ENCODE peak calls at places on chromosomes 7 and 10, in eight cellular contexts. T, J, X, W, O, Y, L and G are unnamed samples. For H3K4me1, the result is how much of the 10 kb centered on the place peaks cover.

GRCh38 chr10:48309711-48310226 is 3.3 kb downstream of the MAPK8 start:
- DNase-seq in T (no peak), J (no peak), X (no peak), W (no peak), O (no peak), Y (peak), L (no peak), G (no peak)

GRCh38 chr10:26621889-26622681 is 75.4 kb upstream of the PDSS1 start:
- DNase-seq in T (peak), J (peak), X (no peak), W (peak), O (peak), Y (no peak), L (peak), G (peak)

GRCh38 chr10:11553773-11554381 is 57.6 kb downstream of the USP6NL start:
- DNase-seq in T (no peak), J (no peak), X (no peak), W (no peak), O (no peak), Y (no peak), L (no peak), G (no peak)

GRCh38 chr7:38748056-38748610 is 117.0 kb upstream of the AMPH start:
- DNase-seq in T (no peak), J (no peak), X (peak), W (no peak), O (no peak), Y (no peak), L (no peak), G (no peak)

GRCh38 chr10:95389982-95390381 is 99.2 kb upstream of the PDLIM1 start:
- DNase-seq in T (no peak), J (no peak), X (no peak), W (no peak), O (no peak), Y (no peak), L (no peak), G (no peak)

GRCh38 chr7:101814081-101814995 is 3.1 kb upstream of the CUX1 start:
- DNase-seq in T (peak), J (peak), X (peak), W (peak), O (peak), Y (peak), L (peak), G (peak)

GRCh38 chr7:76261935-76262334 is 40.5 kb upstream of the HSPB1 start:
- DNase-seq in T (no peak), J (no peak), X (no peak), W (no peak), O (no peak), Y (no peak), L (no peak), G (no peak)

GRCh38 chr10:44439845-44440244 is 54.9 kb upstream of the CXCL12 start:
- DNase-seq in T (no peak), J (no peak), X (no peak), W (no peak), O (no peak), Y (no peak), L (no peak), G (no peak)

GRCh38 chr10:110269641-110270318 is 34.9 kb downstream of the SMNDC1 start:
- DNase-seq in T (no peak), J (no peak), X (no peak), W (no peak), O (no peak), Y (no peak), L (peak), G (no peak)

GRCh38 chr7:156473476-156474240 is 166.9 kb upstream of the RNF32 start:
- DNase-seq in T (peak), J (no peak), X (no peak), W (peak), O (peak), Y (peak), L (no peak), G (peak)

GRCh38 chr7:72140566-72140965 is 271.6 kb downstream of the CALN1 start:
- DNase-seq in T (no peak), J (no peak), X (no peak), W (no peak), O (no peak), Y (no peak), L (no peak), G (no peak)

GRCh38 chr10:71512794-71513379 is 116.2 kb downstream of the CDH23 start:
- DNase-seq in T (no peak), J (no peak), X (no peak), W (no peak), O (no peak), Y (no peak), L (peak), G (no peak)

GRCh38 chr7:22356010-22356854 is 722 bp downstream of the RAPGEF5 start:
- DNase-seq in T (no peak), J (no peak), X (no peak), W (no peak), O (no peak), Y (peak), L (no peak), G (peak)

GRCh38 chr7:28112883-28113540 is 67.6 kb downstream of the JAZF1 start:
- DNase-seq in T (no peak), J (no peak), X (peak), W (no peak), O (no peak), Y (no peak), L (peak), G (no peak)

GRCh38 chr7:115099906-115100305 is 178.0 kb downstream of the MDFIC start:
- DNase-seq in T (no peak), J (no peak), X (no peak), W (no peak), O (no peak), Y (peak), L (no peak), G (no peak)

GRCh38 chr7:585229-585711 is 65.6 kb upstream of the PDGFA start:
- DNase-seq in T (peak), J (no peak), X (no peak), W (no peak), O (no peak), Y (no peak), L (no peak), G (peak)

GRCh38 chr7:84237533-84238173 is 43.1 kb upstream of the SEMA3A start:
- DNase-seq in T (no peak), J (no peak), X (no peak), W (no peak), O (no peak), Y (peak), L (no peak), G (no peak)

GRCh38 chr7:47885309-47886000 is 62.8 kb downstream of the PKD1L1 start:
- DNase-seq in T (no peak), J (no peak), X (no peak), W (no peak), O (no peak), Y (no peak), L (peak), G (no peak)

GRCh38 chr7:31146026-31146425 is 93.9 kb downstream of the ADCYAP1R1 start:
- DNase-seq in T (no peak), J (no peak), X (no peak), W (no peak), O (no peak), Y (no peak), L (no peak), G (no peak)

GRCh38 chr7:24477807-24478655 is 95.2 kb upstream of the PALS2 start:
- DNase-seq in T (no peak), J (no peak), X (peak), W (no peak), O (no peak), Y (peak), L (no peak), G (no peak)

GRCh38 chr7:110764852-110765251 is 326.1 kb upstream of the LRRN3 start:
- DNase-seq in T (no peak), J (no peak), X (no peak), W (no peak), O (no peak), Y (no peak), L (no peak), G (no peak)

DNA sequence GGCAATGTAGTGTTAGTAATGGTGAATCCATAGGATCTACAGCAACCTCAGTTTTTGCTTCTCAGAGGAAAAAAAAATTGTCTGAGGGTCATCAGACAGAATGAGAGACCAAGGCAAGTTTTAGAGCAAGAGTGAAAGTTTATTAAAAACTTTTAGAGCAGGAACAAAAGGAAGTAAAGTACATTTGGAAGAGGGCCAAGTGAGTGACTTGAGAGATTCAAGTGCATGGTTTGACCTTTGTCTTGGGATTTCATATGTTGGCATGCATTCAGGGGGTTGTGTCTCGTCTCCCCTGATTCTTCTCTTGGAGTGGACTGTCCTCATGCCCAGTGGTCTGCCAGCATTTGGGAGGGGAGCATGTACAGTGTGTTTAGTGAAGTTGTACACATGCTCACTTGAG is 109.2 kb downstream of the EEPD1 start:
- DNase-seq in T (no peak), J (no peak), X (no peak), W (no peak), O (no peak), Y (no peak), L (no peak), G (no peak)
- H3K4me1 ChIP-seq in T (under half), J (under half), X (under half), W (under half), O (half or more), Y (under half), L (half or more), G (under half)

GRCh38 chr7:142787783-142788182 is 17.0 kb downstream of the PRSS2 start:
- DNase-seq in T (no peak), J (no peak), X (no peak), W (no peak), O (no peak), Y (no peak), L (no peak), G (no peak)
- H3K4me3 ChIP-seq in T (peak), J (peak), X (no peak), W (no peak), O (no peak), Y (no peak), L (no peak), G (no peak)

GRCh38 chr7:37557810-37558209 is 109.1 kb upstream of the ELMO1 start:
- DNase-seq in T (no peak), J (no peak), X (no peak), W (no peak), O (no peak), Y (no peak), L (no peak), G (no peak)
- H3K4me1 ChIP-seq in T (under half), J (under half), X (under half), W (under half), O (under half), Y (under half), L (under half), G (under half)

DNA sequence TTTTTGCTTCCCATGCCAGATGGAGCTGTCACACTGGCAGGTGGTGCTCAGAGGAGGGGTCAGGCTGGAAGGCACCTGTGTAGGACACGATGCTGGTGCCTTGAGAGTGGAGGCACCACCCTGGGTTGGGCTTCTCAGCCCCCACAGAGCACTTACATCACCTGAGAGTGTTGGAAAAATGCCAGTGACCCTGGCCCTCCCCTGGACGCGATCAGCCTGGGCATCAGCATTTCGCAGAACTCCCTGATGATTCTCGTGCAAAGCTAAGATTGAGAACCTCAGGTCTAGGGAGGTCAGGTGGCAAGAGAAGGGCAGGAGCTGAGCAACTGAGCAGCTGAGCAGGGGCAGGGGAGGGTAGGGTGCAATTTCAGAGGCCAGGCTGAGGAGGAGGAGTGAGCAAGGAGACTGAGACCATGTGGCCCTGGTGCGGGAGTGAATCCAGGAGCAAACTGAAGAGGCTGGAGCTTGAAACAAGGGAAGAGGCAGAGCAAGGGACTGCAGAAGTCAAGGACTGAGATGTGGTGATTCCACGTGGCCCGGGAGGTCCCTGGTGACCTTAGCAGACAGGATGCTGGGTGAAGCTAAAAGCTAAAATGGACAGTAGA is 24.7 kb upstream of the GRID1 start:
- DNase-seq in T (no peak), J (no peak), X (no peak), W (no peak), O (no peak), Y (no peak), L (no peak), G (peak)
- H3K4me3 ChIP-seq in T (no peak), J (no peak), X (no peak), W (no peak), O (no peak), Y (no peak), L (no peak), G (no peak)

GRCh38 chr7:112190120-112190519 is 16.1 kb downstream of the DOCK4 start:
- DNase-seq in T (no peak), J (no peak), X (no peak), W (no peak), O (no peak), Y (no peak), L (no peak), G (no peak)
- H3K4me1 ChIP-seq in T (under half), J (under half), X (under half), W (under half), O (half or more), Y (half or more), L (under half), G (under half)

DNA sequence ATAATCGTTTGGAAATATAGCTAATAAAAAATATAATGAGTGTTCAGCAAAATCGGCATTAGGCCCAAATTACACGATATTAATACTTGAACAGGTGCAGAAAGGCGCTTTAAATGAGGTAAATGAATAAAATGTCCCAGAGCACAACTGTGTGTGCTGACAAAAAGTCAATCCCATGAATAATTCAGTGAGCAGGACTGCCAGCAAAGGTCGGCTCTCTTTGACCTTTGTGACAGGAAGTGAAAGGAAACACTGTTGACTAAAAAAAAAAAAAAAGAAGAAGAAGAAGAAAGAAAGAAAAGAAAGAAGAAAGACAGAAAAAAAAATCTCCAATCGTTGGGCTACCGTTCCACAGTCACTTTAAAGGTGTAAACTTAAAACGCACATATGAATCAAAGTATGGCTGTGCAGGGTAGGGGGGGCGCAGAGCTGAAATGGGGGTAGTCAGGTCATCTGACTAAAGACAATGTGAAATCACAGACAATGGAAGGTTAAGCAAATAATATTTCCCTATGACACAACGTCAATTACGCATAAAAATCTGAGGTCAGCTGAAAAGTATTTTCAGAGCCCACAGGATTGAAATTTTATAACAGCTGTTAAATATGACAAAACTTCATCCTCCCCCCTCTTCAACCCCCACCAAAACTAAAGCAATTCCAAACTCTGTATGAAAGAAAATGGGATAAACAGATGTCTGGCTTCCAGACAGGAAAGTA is 11.1 kb downstream of the EBF3 start:
- DNase-seq in T (no peak), J (no peak), X (no peak), W (no peak), O (no peak), Y (no peak), L (no peak), G (no peak)
- H3K4me3 ChIP-seq in T (no peak), J (peak), X (no peak), W (no peak), O (peak), Y (no peak), L (peak), G (no peak)

DNA sequence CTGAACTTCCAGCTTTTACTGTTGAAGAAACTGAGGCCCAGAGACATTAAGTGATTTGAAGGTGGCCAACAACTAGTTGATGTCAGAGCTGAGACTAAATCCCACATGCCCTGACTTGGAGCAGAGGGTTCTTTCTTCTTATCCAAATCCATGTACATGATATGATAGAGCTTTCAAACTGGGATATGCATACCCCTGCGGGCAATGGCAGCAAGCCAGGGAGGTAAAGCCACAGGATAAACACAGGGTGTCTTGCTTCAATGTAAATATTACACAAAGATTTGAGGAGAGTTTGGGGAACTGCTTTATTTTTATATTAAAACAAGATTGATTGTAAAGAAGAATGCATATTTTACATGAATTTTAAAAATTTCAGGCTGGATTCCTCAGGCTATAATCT is 2.3 kb upstream of the LRRC72 start:
- DNase-seq in T (no peak), J (no peak), X (no peak), W (no peak), O (no peak), Y (no peak), L (no peak), G (no peak)
- H3K4me1 ChIP-seq in T (under half), J (under half), X (under half), W (under half), O (under half), Y (under half), L (under half), G (under half)

DNA sequence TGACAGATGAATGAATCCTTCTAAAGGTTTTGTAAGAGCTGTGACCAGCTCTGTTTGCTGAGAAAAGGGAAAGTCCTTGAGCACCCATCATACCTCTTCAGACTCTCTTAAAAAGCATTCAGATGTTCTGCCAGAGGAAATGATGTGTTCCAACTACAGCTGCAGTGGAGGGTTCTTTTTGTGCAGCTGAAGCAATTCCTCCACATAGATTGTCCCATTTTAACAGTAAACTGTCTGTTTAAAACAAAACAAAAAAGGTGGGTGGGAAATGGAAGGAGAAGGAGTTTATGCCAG is 364.5 kb downstream of the AUTS2 start:
- DNase-seq in T (no peak), J (no peak), X (no peak), W (no peak), O (no peak), Y (no peak), L (no peak), G (no peak)
- H3K4me3 ChIP-seq in T (no peak), J (no peak), X (no peak), W (no peak), O (peak), Y (no peak), L (no peak), G (no peak)

GRCh38 chr10:51658075-51658474 is 41.3 kb downstream of the CSTF2T start:
- DNase-seq in T (no peak), J (no peak), X (no peak), W (no peak), O (no peak), Y (no peak), L (no peak), G (no peak)
- H3K4me1 ChIP-seq in T (under half), J (under half), X (under half), W (under half), O (under half), Y (under half), L (under half), G (under half)

DNA sequence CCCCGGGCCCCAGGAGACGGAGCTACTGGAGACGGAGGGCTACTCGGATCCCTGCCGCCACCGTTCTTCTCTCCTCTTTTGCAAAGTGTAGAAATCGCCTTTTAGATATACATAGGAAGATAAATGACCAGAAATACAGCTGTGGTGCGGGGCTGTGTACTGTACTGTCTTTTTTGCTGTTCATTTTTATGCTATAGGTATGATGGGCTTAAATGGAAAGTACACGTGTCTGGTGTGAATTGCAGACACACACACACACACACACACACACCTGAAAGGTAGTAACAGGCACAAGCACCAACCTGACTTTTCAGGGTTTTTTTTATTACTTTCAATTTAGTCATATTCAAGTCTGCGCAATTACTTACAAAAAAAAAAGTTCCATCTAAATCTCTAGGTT is 834 bp downstream of the PTPRZ1 start:
- DNase-seq in T (no peak), J (no peak), X (no peak), W (no peak), O (no peak), Y (peak), L (no peak), G (no peak)
- H3K4me3 ChIP-seq in T (no peak), J (peak), X (peak), W (peak), O (peak), Y (peak), L (peak), G (peak)